ENCODE peak calls at places on chromosomes 6 and 20, in ten cellular contexts. E, U, K, Q, J, D, P, G, S and T are unnamed samples. For H3K36me3, the result is how much of the 10 kb centered on the place peaks cover.

GRCh38 chr6:28772480-28773381 is 151.1 kb downstream of the TRIM27 start:
- DNase-seq in E (no peak), U (no peak), K (no peak), Q (no peak), J (no peak), D (no peak), P (peak), G (peak), S (no peak), T (no peak)

GRCh38 chr20:36833275-36834020 is 42.5 kb upstream of the TLDC2 start:
- DNase-seq in E (no peak), U (no peak), K (peak), Q (peak), J (no peak), D (no peak), P (no peak), G (no peak), S (no peak), T (peak)

GRCh38 chr6:82690283-82690682 is 326.7 kb downstream of the TPBG start:
- DNase-seq in E (no peak), U (no peak), K (no peak), Q (no peak), J (no peak), D (no peak), P (no peak), G (no peak), S (no peak), T (no peak)

GRCh38 chr20:25054995-25055629 is 2.8 kb downstream of the ACSS1 start:
- DNase-seq in E (no peak), U (no peak), K (peak), Q (peak), J (no peak), D (peak), P (no peak), G (no peak), S (no peak), T (no peak)

GRCh38 chr20:2652724-2653510 is 485 bp downstream of the NOP56 start:
- DNase-seq in E (peak), U (no peak), K (no peak), Q (peak), J (no peak), D (no peak), P (no peak), G (no peak), S (no peak), T (no peak)

GRCh38 chr6:118387921-118388701 is 160.0 kb upstream of the PLN start:
- DNase-seq in E (no peak), U (no peak), K (no peak), Q (no peak), J (no peak), D (no peak), P (no peak), G (no peak), S (no peak), T (no peak)

GRCh38 chr20:40638414-40638813 is 50.6 kb downstream of the MAFB start:
- DNase-seq in E (no peak), U (peak), K (no peak), Q (no peak), J (no peak), D (no peak), P (no peak), G (no peak), S (peak), T (no peak)

GRCh38 chr6:110484321-110484720 is 7.9 kb upstream of the SLC22A16 start:
- DNase-seq in E (no peak), U (no peak), K (no peak), Q (no peak), J (no peak), D (no peak), P (no peak), G (peak), S (no peak), T (no peak)

GRCh38 chr6:84426002-84426705 is 198.7 kb upstream of the CEP162 start:
- DNase-seq in E (peak), U (no peak), K (no peak), Q (no peak), J (no peak), D (no peak), P (no peak), G (no peak), S (no peak), T (no peak)

GRCh38 chr6:39211183-39211582 is 18.1 kb downstream of the KCNK5 start:
- DNase-seq in E (no peak), U (no peak), K (no peak), Q (no peak), J (no peak), D (no peak), P (no peak), G (no peak), S (no peak), T (no peak)

GRCh38 chr6:52904562-52905279 is 4.8 kb downstream of the GSTA3 start:
- DNase-seq in E (no peak), U (peak), K (no peak), Q (no peak), J (no peak), D (no peak), P (peak), G (no peak), S (no peak), T (no peak)

GRCh38 chr20:39619386-39619785 is 657.2 kb downstream of the DHX35 start:
- DNase-seq in E (no peak), U (no peak), K (no peak), Q (no peak), J (no peak), D (no peak), P (no peak), G (peak), S (no peak), T (no peak)

GRCh38 chr6:25945175-25945574 is 14.7 kb upstream of the SLC17A2 start:
- DNase-seq in E (no peak), U (no peak), K (no peak), Q (no peak), J (no peak), D (no peak), P (no peak), G (peak), S (no peak), T (no peak)

GRCh38 chr20:23078351-23078993 is 7.7 kb downstream of the CD93 start:
- DNase-seq in E (no peak), U (no peak), K (peak), Q (no peak), J (no peak), D (no peak), P (no peak), G (no peak), S (no peak), T (no peak)

GRCh38 chr20:16574656-16575355 is 1.6 kb upstream of the KIF16B start:
- DNase-seq in E (peak), U (peak), K (peak), Q (peak), J (peak), D (peak), P (peak), G (peak), S (peak), T (peak)

GRCh38 chr6:3965071-3965718 is 113.7 kb downstream of the FAM217A start:
- DNase-seq in E (no peak), U (no peak), K (no peak), Q (no peak), J (no peak), D (no peak), P (no peak), G (no peak), S (no peak), T (no peak)

GRCh38 chr6:135334169-135334568 is 153.1 kb downstream of the MYB start:
- DNase-seq in E (no peak), U (no peak), K (no peak), Q (no peak), J (no peak), D (no peak), P (no peak), G (no peak), S (no peak), T (no peak)

GRCh38 chr6:39041072-39041471 is 7.5 kb upstream of the GLP1R start:
- DNase-seq in E (no peak), U (no peak), K (no peak), Q (no peak), J (no peak), D (no peak), P (no peak), G (no peak), S (no peak), T (no peak)

GRCh38 chr6:392441-393390 is 1.2 kb downstream of the IRF4 start:
- DNase-seq in E (no peak), U (peak), K (no peak), Q (no peak), J (peak), D (no peak), P (no peak), G (no peak), S (no peak), T (no peak)

GRCh38 chr6:10266061-10266460 is 148.8 kb downstream of the TFAP2A start:
- DNase-seq in E (no peak), U (no peak), K (no peak), Q (no peak), J (no peak), D (no peak), P (no peak), G (no peak), S (no peak), T (no peak)

GRCh38 chr6:29011276-29011734 is 6.2 kb upstream of the ZNF311 start:
- DNase-seq in E (peak), U (peak), K (peak), Q (peak), J (peak), D (no peak), P (peak), G (no peak), S (no peak), T (peak)

GRCh38 chr6:9921366-9921765 is 493.5 kb downstream of the TFAP2A start:
- DNase-seq in E (no peak), U (no peak), K (no peak), Q (no peak), J (no peak), D (no peak), P (no peak), G (no peak), S (no peak), T (no peak)

GRCh38 chr6:155103816-155104366 is 108.8 kb downstream of the TIAM2 start:
- DNase-seq in E (no peak), U (no peak), K (no peak), Q (no peak), J (no peak), D (no peak), P (no peak), G (no peak), S (no peak), T (no peak)

GRCh38 chr6:15176816-15177215 is 69.1 kb upstream of the JARID2 start:
- DNase-seq in E (no peak), U (no peak), K (no peak), Q (no peak), J (no peak), D (no peak), P (no peak), G (no peak), S (no peak), T (no peak)

GRCh38 chr6:42307141-42307470 is 89.4 kb upstream of the MRPS10 start:
- DNase-seq in E (no peak), U (no peak), K (no peak), Q (no peak), J (no peak), D (no peak), P (no peak), G (no peak), S (no peak), T (no peak)

GRCh38 chr6:107819976-107820551 is 4.0 kb downstream of the SCML4 start:
- DNase-seq in E (peak), U (peak), K (no peak), Q (peak), J (no peak), D (no peak), P (no peak), G (peak), S (no peak), T (no peak)

GRCh38 chr20:62313021-62313420 is 10.2 kb downstream of the ADRM1 start:
- DNase-seq in E (no peak), U (no peak), K (no peak), Q (no peak), J (peak), D (no peak), P (no peak), G (no peak), S (no peak), T (no peak)

GRCh38 chr20:37920679-37921322 is 17.9 kb downstream of the VSTM2L start:
- DNase-seq in E (peak), U (no peak), K (no peak), Q (no peak), J (no peak), D (no peak), P (no peak), G (no peak), S (no peak), T (no peak)

GRCh38 chr6:3230275-3231212 is 3.1 kb upstream of the TUBB2B start:
- DNase-seq in E (peak), U (peak), K (no peak), Q (no peak), J (no peak), D (no peak), P (no peak), G (no peak), S (no peak), T (no peak)

GRCh38 chr6:21874372-21874771 is 280.8 kb downstream of the SOX4 start:
- DNase-seq in E (no peak), U (no peak), K (no peak), Q (no peak), J (no peak), D (no peak), P (no peak), G (no peak), S (peak), T (no peak)

GRCh38 chr6:114108119-114109002 is 137.4 kb upstream of the HDAC2 start:
- DNase-seq in E (peak), U (peak), K (peak), Q (peak), J (no peak), D (peak), P (peak), G (no peak), S (no peak), T (no peak)

GRCh38 chr6:90444125-90444745 is 142.6 kb downstream of the MAP3K7 start:
- DNase-seq in E (no peak), U (no peak), K (no peak), Q (no peak), J (no peak), D (no peak), P (no peak), G (no peak), S (no peak), T (no peak)

GRCh38 chr6:140581601-140582000 is 1207.2 kb upstream of the CITED2 start:
- DNase-seq in E (no peak), U (no peak), K (no peak), Q (no peak), J (no peak), D (no peak), P (no peak), G (no peak), S (no peak), T (no peak)

GRCh38 chr20:47468290-47469050 is 33.2 kb upstream of the NCOA3 start:
- DNase-seq in E (peak), U (no peak), K (no peak), Q (peak), J (no peak), D (peak), P (peak), G (no peak), S (no peak), T (no peak)
- H3K27ac ChIP-seq in E (no peak), U (no peak), K (no peak), Q (peak), J (no peak), D (peak), P (peak), G (no peak), S (no peak), T (no peak)

GRCh38 chr6:159813781-159814180 is 13.7 kb downstream of the PNLDC1 start:
- DNase-seq in E (no peak), U (no peak), K (no peak), Q (no peak), J (no peak), D (no peak), P (no peak), G (no peak), S (peak), T (no peak)
- H3K36me3 ChIP-seq in E (under half), U (under half), K (under half), Q (under half), J (under half), D (under half), P (under half), G (under half), S (under half), T (under half)

GRCh38 chr6:12479451-12479850 is 189.3 kb downstream of the EDN1 start:
- DNase-seq in E (no peak), U (no peak), K (no peak), Q (no peak), J (no peak), D (no peak), P (no peak), G (no peak), S (no peak), T (no peak)

GRCh38 chr6:12477616-12478015 is 187.5 kb downstream of the EDN1 start:
- DNase-seq in E (no peak), U (no peak), K (no peak), Q (no peak), J (no peak), D (no peak), P (no peak), G (no peak), S (no peak), T (no peak)

GRCh38 chr6:12480379-12480778 is 190.2 kb downstream of the EDN1 start:
- DNase-seq in E (no peak), U (no peak), K (no peak), Q (no peak), J (no peak), D (no peak), P (no peak), G (no peak), S (no peak), T (no peak)

GRCh38 chr6:12481292-12481691 is 191.1 kb downstream of the EDN1 start:
- DNase-seq in E (no peak), U (no peak), K (no peak), Q (no peak), J (no peak), D (no peak), P (no peak), G (no peak), S (no peak), T (no peak)

DNA sequence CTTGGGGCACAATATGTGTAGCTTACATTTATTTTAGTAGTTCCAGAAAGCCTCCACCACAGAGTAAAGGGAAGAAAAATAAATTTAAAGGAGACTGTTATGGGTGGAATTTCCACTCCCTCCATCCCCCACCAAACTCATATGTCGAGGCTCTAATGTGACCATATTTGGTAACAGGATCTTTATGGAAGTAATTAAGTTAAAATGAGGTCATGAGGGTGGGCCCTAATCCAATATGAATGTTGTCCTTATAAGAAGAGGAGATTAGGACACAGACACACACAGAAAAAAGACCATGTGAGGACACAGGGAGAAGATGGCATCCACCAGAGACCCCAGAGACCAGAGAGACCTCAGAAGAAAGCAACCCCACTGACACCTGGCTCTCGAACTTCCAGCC is 189.7 kb downstream of the EDN1 start:
- DNase-seq in E (no peak), U (no peak), K (no peak), Q (no peak), J (no peak), D (no peak), P (no peak), G (no peak), S (no peak), T (no peak)
- TF ChIP-seq EP300 in E (no peak), U (no peak), K (no peak), Q (no peak), J (no peak), D (no peak), P (no peak), G (no peak), S (no peak), T (no peak)

GRCh38 chr20:58889334-58890072 is 37.0 kb downstream of the GNAS start:
- DNase-seq in E (no peak), U (no peak), K (no peak), Q (no peak), J (peak), D (no peak), P (no peak), G (no peak), S (no peak), T (no peak)
- H3K27ac ChIP-seq in E (peak), U (no peak), K (peak), Q (peak), J (peak), D (peak), P (peak), G (peak), S (peak), T (peak)

GRCh38 chr6:166176106-166176505 is 8.5 kb upstream of the TBXT start:
- DNase-seq in E (no peak), U (no peak), K (no peak), Q (no peak), J (no peak), D (no peak), P (no peak), G (no peak), S (no peak), T (no peak)
- H3K36me3 ChIP-seq in E (under half), U (under half), K (under half), Q (under half), J (under half), D (under half), P (under half), G (under half), S (under half), T (under half)

GRCh38 chr6:116217069-116217468 is 36.8 kb downstream of the TSPYL4 start:
- DNase-seq in E (no peak), U (no peak), K (no peak), Q (no peak), J (no peak), D (no peak), P (peak), G (no peak), S (no peak), T (no peak)
- TF ChIP-seq EP300 in E (no peak), U (no peak), K (no peak), Q (no peak), J (no peak), D (no peak), P (no peak), G (no peak), S (no peak), T (no peak)

GRCh38 chr20:13336308-13337089 is 115.4 kb downstream of the ISM1 start:
- DNase-seq in E (no peak), U (no peak), K (no peak), Q (no peak), J (no peak), D (no peak), P (no peak), G (no peak), S (no peak), T (no peak)

GRCh38 chr20:13333036-13333435 is 112.0 kb downstream of the ISM1 start:
- DNase-seq in E (no peak), U (no peak), K (no peak), Q (no peak), J (no peak), D (no peak), P (no peak), G (no peak), S (no peak), T (no peak)

GRCh38 chr20:13331536-13331935 is 110.5 kb downstream of the ISM1 start:
- DNase-seq in E (no peak), U (no peak), K (no peak), Q (no peak), J (no peak), D (no peak), P (no peak), G (no peak), S (no peak), T (no peak)

GRCh38 chr20:13337090-13337784 is 116.2 kb downstream of the ISM1 start:
- DNase-seq in E (no peak), U (no peak), K (no peak), Q (no peak), J (no peak), D (no peak), P (no peak), G (no peak), S (no peak), T (no peak)

DNA sequence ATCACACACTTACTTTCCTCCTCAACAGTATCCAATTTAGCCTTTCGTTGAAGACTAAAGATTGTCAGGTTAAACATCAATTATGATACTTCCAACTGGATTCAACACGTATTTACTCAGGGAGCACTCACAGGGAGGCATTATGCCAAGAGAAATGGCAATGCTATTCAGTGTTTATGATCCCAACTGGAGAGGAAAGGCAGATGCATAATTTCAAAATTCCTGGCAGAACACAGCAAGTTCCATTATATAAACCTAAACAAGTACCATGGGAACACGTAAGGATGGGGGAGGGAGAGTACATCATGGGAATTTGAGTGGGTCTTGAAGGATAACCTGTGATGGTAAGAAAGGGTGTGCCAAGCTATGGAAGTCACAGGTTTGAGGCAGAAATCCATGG is 112.7 kb downstream of the ISM1 start:
- DNase-seq in E (no peak), U (no peak), K (no peak), Q (peak), J (no peak), D (no peak), P (no peak), G (no peak), S (no peak), T (no peak)
- H3K27ac ChIP-seq in E (no peak), U (no peak), K (peak), Q (peak), J (no peak), D (no peak), P (no peak), G (no peak), S (no peak), T (no peak)